ENCODE peak calls at places on chromosomes 1 and 21, in ten cellular contexts. D is GM06990; Q is Caki2; Z is T-cell; R is RCC 7860; I is AG09319; C is stimulated activated naive B cell treated with anti-CD40 and anti-IgM and Interleukin-4, amounts not matched to agents 10 μg/mL and 1 μg/mL and 100 μg/mL, for 72 hours; P is fibroblast of gingiva; O is OCI-M1; A is HuH-7.5. E is an unnamed sample.

GRCh38 chr1:201149400-201149799 is 4.9 kb downstream of the TMEM9 start:
- DNase-seq in I (no peak), Z (no peak), O (peak), P (peak), A (peak), C (no peak), D (no peak), Q (peak), R (peak), E (peak)

GRCh38 chr1:183470961-183471747 is 1.1 kb upstream of the SMG7 start:
- DNase-seq in Q (peak), P (peak), O (peak), D (peak), Z (peak), R (peak), C (peak), A (peak), I (peak), E (peak)

GRCh38 chr1:145688328-145688727 is 18.8 kb downstream of the PDZK1 start:
- DNase-seq in Z (no peak), A (no peak), P (no peak), O (no peak), Q (no peak), R (no peak), D (no peak), I (no peak), C (no peak), E (no peak)

GRCh38 chr1:12502300-12503109 is 115.5 kb downstream of the DHRS3 start:
- DNase-seq in D (no peak), C (no peak), Q (no peak), P (no peak), R (no peak), Z (no peak), A (no peak), I (no peak), O (no peak), E (no peak)

GRCh38 chr1:241841661-241842060 is 6.3 kb upstream of the EXO1 start:
- DNase-seq in O (no peak), C (no peak), Q (no peak), D (no peak), I (no peak), A (no peak), P (no peak), R (no peak), Z (no peak), E (no peak)

GRCh38 chr21:35257413-35257812 is 208.3 kb upstream of the RUNX1 start:
- DNase-seq in A (no peak), R (peak), O (peak), Z (no peak), D (no peak), I (peak), P (peak), Q (peak), C (no peak), E (no peak)

GRCh38 chr1:233680000-233680399 is 66.1 kb downstream of the KCNK1 start:
- DNase-seq in A (no peak), R (no peak), Z (no peak), O (no peak), I (no peak), D (no peak), C (no peak), P (no peak), Q (no peak), E (no peak)

GRCh38 chr1:178908358-178908757 is 37.5 kb upstream of the ANGPTL1 start:
- DNase-seq in D (no peak), Z (no peak), I (peak), Q (no peak), O (no peak), C (no peak), P (peak), R (no peak), A (no peak), E (no peak)

GRCh38 chr21:46078322-46078981 is 19.5 kb upstream of the COL6A2 start:
- DNase-seq in Q (no peak), P (peak), D (no peak), Z (no peak), O (no peak), I (no peak), A (no peak), C (no peak), R (no peak), E (no peak)

GRCh38 chr1:162145966-162146696 is 76.6 kb downstream of the NOS1AP start:
- DNase-seq in I (no peak), A (no peak), O (no peak), Z (no peak), D (no peak), P (no peak), R (no peak), Q (no peak), C (no peak), E (no peak)

GRCh38 chr1:26417111-26417510 is 6.5 kb downstream of the LIN28A start:
- DNase-seq in I (peak), R (peak), A (peak), Z (peak), O (peak), C (peak), D (peak), P (peak), Q (peak), E (peak)

GRCh38 chr1:9626201-9626608 is 25.3 kb upstream of the PIK3CD start:
- DNase-seq in O (no peak), P (no peak), D (peak), R (no peak), I (no peak), A (no peak), Z (no peak), C (peak), Q (no peak), E (peak)

GRCh38 chr1:80202118-80202517 is 1195.6 kb upstream of the ADGRL4 start:
- DNase-seq in C (no peak), I (no peak), D (no peak), P (no peak), A (no peak), O (no peak), R (no peak), Q (no peak), Z (no peak), E (no peak)

GRCh38 chr1:20616468-20617156 is 16.6 kb upstream of the PINK1 start:
- DNase-seq in C (no peak), R (no peak), O (peak), Z (no peak), I (no peak), P (no peak), D (peak), Q (no peak), A (no peak), E (peak)

GRCh38 chr21:14543983-14544382 is 2.1 kb downstream of the SAMSN1 start:
- DNase-seq in I (no peak), D (no peak), Z (no peak), P (no peak), C (no peak), A (no peak), R (no peak), Q (no peak), O (peak), E (no peak)

GRCh38 chr1:56958526-56958925 is 7.3 kb downstream of the C8B start:
- DNase-seq in C (no peak), Z (no peak), R (no peak), D (no peak), P (no peak), I (no peak), O (peak), A (no peak), Q (no peak), E (no peak)

GRCh38 chr1:171142451-171143121 is 42.5 kb upstream of the FMO2 start:
- DNase-seq in P (peak), I (peak), Z (no peak), C (no peak), D (no peak), R (no peak), O (no peak), Q (no peak), A (no peak), E (no peak)

GRCh38 chr1:168732736-168733135 is 3.7 kb upstream of the DPT start:
- DNase-seq in O (no peak), C (no peak), D (no peak), R (no peak), I (no peak), Z (no peak), A (no peak), Q (no peak), P (no peak), E (no peak)

GRCh38 chr1:8409107-8409506 is 91.2 kb downstream of the SLC45A1 start:
- DNase-seq in O (peak), P (peak), C (no peak), A (no peak), R (peak), D (no peak), Z (no peak), I (no peak), Q (peak), E (no peak)

GRCh38 chr1:77143529-77144121 is 75.6 kb downstream of the PIGK start:
- DNase-seq in D (no peak), O (peak), A (no peak), I (no peak), P (no peak), C (no peak), Q (no peak), R (peak), Z (no peak), E (no peak)

GRCh38 chr1:23018661-23019093 is 591 bp upstream of the KDM1A start:
- DNase-seq in O (no peak), Q (no peak), A (peak), C (no peak), Z (no peak), R (no peak), P (no peak), D (no peak), I (no peak), E (no peak)

GRCh38 chr1:170537798-170538503 is 6.0 kb downstream of the GORAB start:
- DNase-seq in C (no peak), O (peak), Z (no peak), D (no peak), R (peak), P (peak), Q (peak), A (no peak), I (no peak), E (no peak)

GRCh38 chr1:66542811-66543767 is 9.1 kb downstream of the SGIP1 start:
- DNase-seq in A (no peak), O (no peak), Q (peak), R (peak), P (peak), I (no peak), C (no peak), Z (no peak), D (no peak), E (no peak)

GRCh38 chr1:183734600-183735036 is 70.3 kb upstream of the RGL1 start:
- DNase-seq in A (no peak), Z (no peak), R (no peak), P (peak), D (no peak), C (no peak), Q (no peak), O (peak), I (no peak), E (no peak)

GRCh38 chr1:12196641-12197482 is 30.1 kb downstream of the TNFRSF1B start:
- DNase-seq in A (no peak), Z (no peak), R (no peak), C (no peak), O (peak), Q (no peak), P (no peak), I (no peak), D (no peak), E (no peak)

GRCh38 chr1:26959270-26959669 is 998 bp downstream of the KDF1 start:
- DNase-seq in I (no peak), Z (no peak), R (no peak), D (no peak), O (no peak), A (no peak), Q (no peak), C (no peak), P (no peak), E (no peak)

E was measured in GM10248.